ENCODE peak calls at places on chromosomes 2 and 18, in seven cellular contexts. Z is mesenchymal stem cell, R is neuronal stem cell, K is mesendoderm, J is IMR-90, G is trophoblast cell, T is H1. D is an unnamed sample.

GRCh38 chr2:26948800-26949199 is 21.6 kb upstream of the MAPRE3 start:
- DNase-seq in K (no peak), J (no peak), Z (no peak), T (no peak), R (no peak), G (no peak), D (no peak)

GRCh38 chr2:72034353-72035095 is 113.1 kb downstream of the CYP26B1 start:
- DNase-seq in Z (no peak), R (no peak), K (no peak), G (no peak), T (no peak), J (no peak), D (no peak)

GRCh38 chr18:27789406-27789805 is 387.5 kb downstream of the CDH2 start:
- DNase-seq in K (no peak), Z (no peak), J (no peak), T (no peak), R (no peak), G (no peak), D (no peak)

GRCh38 chr2:37656512-37657423 is 14.7 kb downstream of the CDC42EP3 start:
- DNase-seq in J (no peak), R (peak; percentile 24), K (peak; percentile 90), Z (peak; percentile 59), T (no peak), G (no peak), D (peak; percentile 86)

GRCh38 chr2:111659361-111660281 is 224.4 kb downstream of the ANAPC1 start:
- DNase-seq in K (peak; percentile 53), T (no peak), G (peak; percentile 75), J (peak; percentile 85), Z (peak; percentile 71), R (no peak), D (peak; percentile 73)

GRCh38 chr2:14745288-14746076 is 113.0 kb downstream of the LRATD1 start:
- DNase-seq in Z (no peak), K (no peak), J (no peak), R (no peak), T (no peak), G (peak; percentile 57), D (no peak)

GRCh38 chr2:200788129-200788718 is 23.5 kb upstream of the BZW1 start:
- DNase-seq in Z (peak; percentile 69), J (peak; percentile 78), T (no peak), R (no peak), K (no peak), G (no peak), D (no peak)

GRCh38 chr2:3223080-3223923 is 154.3 kb downstream of the EIPR1 start:
- DNase-seq in G (no peak), T (no peak), Z (no peak), R (no peak), K (no peak), J (peak; percentile 86), D (no peak)

GRCh38 chr18:23479829-23480505 is 23.3 kb upstream of the RMC1 start:
- DNase-seq in G (no peak), K (no peak), Z (no peak), T (no peak), J (no peak), R (no peak), D (no peak)

GRCh38 chr2:233080836-233081229 is 20.7 kb downstream of the INPP5D start:
- DNase-seq in K (no peak), T (no peak), J (no peak), R (no peak), Z (no peak), G (no peak), D (no peak)

GRCh38 chr18:5103286-5103685 is 93.8 kb downstream of the AKAIN1 start:
- DNase-seq in T (no peak), G (no peak), R (no peak), J (no peak), K (no peak), Z (no peak), D (no peak)

GRCh38 chr18:55243852-55244251 is 284.6 kb upstream of the CCDC68 start:
- DNase-seq in Z (no peak), G (no peak), J (peak; percentile 76), R (no peak), T (no peak), K (no peak), D (no peak)

GRCh38 chr2:54579682-54580349 is 123.7 kb downstream of the SPTBN1 start:
- DNase-seq in T (no peak), G (no peak), J (no peak), R (no peak), K (no peak), Z (no peak), D (no peak)

GRCh38 chr2:144331652-144332355 is 188.1 kb downstream of the ZEB2 start:
- DNase-seq in T (peak; percentile 73), Z (peak; percentile 79), R (peak; percentile 82), J (no peak), G (peak; percentile 46), K (no peak), D (peak; percentile 58)

GRCh38 chr2:238498188-238498587 is 71.5 kb downstream of the ASB1 start:
- DNase-seq in Z (no peak), G (no peak), R (no peak), T (peak; percentile 30), K (no peak), J (no peak), D (peak; percentile 8)

GRCh38 chr2:209787416-209787815 is 15.8 kb downstream of the UNC80 start:
- DNase-seq in T (no peak), G (no peak), J (no peak), K (no peak), R (no peak), Z (no peak), D (no peak)

GRCh38 chr2:199339826-199340605 is 117.7 kb downstream of the SATB2 start:
- DNase-seq in Z (no peak), K (no peak), T (no peak), J (peak; percentile 16), G (no peak), R (no peak), D (no peak)

GRCh38 chr2:150228936-150229335 is 258.5 kb downstream of the RND3 start:
- DNase-seq in G (no peak), R (no peak), Z (peak; percentile 39), K (no peak), J (no peak), T (no peak), D (no peak)

GRCh38 chr18:7532942-7533341 is 34.2 kb upstream of the PTPRM start:
- DNase-seq in G (peak; percentile 92), R (no peak), K (peak; percentile 72), T (no peak), J (no peak), Z (no peak), D (no peak)

GRCh38 chr2:23954325-23955014 is 14.2 kb downstream of the UBXN2A start:
- DNase-seq in Z (no peak), J (no peak), K (no peak), G (no peak), T (no peak), R (no peak), D (no peak)

GRCh38 chr2:88709117-88709739 is 17.8 kb downstream of the RPIA start:
- DNase-seq in G (no peak), Z (no peak), R (no peak), J (peak; percentile 42), K (no peak), T (no peak), D (no peak)

GRCh38 chr2:167415068-167415467 is 526.8 kb downstream of the XIRP2 start:
- DNase-seq in R (no peak), J (no peak), K (no peak), Z (no peak), G (no peak), T (no peak), D (no peak)

GRCh38 chr2:138034536-138034935 is 70.3 kb downstream of the HNMT start:
- DNase-seq in G (peak; percentile 16), R (no peak), J (no peak), T (no peak), Z (no peak), K (peak; percentile 65), D (no peak)

GRCh38 chr2:138037090-138037489 is 72.8 kb downstream of the HNMT start:
- DNase-seq in K (no peak), R (no peak), Z (no peak), G (no peak), J (no peak), T (no peak), D (no peak)

GRCh38 chr2:138036522-138036921 is 72.2 kb downstream of the HNMT start:
- DNase-seq in J (no peak), Z (no peak), T (no peak), K (no peak), G (no peak), R (no peak), D (no peak)

GRCh38 chr2:138032334-138032733 is 68.1 kb downstream of the HNMT start:
- DNase-seq in K (no peak), T (no peak), J (no peak), G (no peak), Z (no peak), R (no peak), D (no peak)

DNA sequence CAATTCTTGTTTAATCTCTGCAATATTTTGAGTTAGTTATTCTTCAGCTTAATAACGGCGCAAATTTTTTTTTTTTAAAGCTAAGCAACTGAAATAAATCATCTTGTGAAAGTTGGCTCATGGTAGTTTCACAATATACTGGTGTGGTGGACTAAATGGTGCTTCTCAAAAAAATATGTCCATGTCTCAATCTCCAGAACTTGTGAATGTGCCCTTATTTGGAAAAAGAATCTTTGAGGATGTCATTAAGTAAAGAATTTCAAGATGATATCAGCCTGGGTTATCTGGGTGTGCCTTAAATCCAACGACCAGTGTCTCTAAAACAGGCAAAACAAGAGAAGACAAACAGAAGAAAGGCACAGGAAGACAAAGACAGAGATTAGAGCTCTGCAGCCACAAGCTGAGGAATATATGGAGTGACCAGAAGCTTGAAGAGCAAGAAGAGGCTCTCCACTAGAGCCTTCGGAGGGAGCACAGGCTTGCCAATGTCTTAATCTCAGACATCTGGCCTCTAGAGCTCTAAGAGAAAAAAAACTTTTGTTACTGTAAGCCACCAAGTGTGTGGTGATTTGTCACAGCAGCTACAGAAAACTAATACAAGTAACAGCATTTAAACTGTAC is 71.4 kb downstream of the HNMT start:
- DNase-seq in Z (peak; percentile 59), T (no peak), G (peak; percentile 33), K (peak; percentile 47), R (no peak), J (no peak), D (no peak)
- H3K18ac ChIP-seq in Z (peak overlapping the region; percentile 59), T (no peak overlapping the region), G (no peak overlapping the region), K (no peak overlapping the region), R (no peak overlapping the region), J (no peak overlapping the region), D (no peak overlapping the region)

GRCh38 chr18:58056847-58057246 is 12.8 kb downstream of the NEDD4L start:
- DNase-seq in Z (no peak), R (no peak), J (no peak), T (no peak), G (no peak), K (no peak), D (no peak)
- H4K8ac ChIP-seq in Z (no peak overlapping the region), R (no peak overlapping the region), J (no peak overlapping the region), T (no peak overlapping the region), G (no peak overlapping the region), K (no peak overlapping the region), D (no peak overlapping the region)

GRCh38 chr18:64403784-64404498 is 255.1 kb upstream of the LINC00305 start:
- DNase-seq in Z (no peak), R (no peak), K (no peak), T (no peak), J (no peak), G (no peak), D (no peak)

GRCh38 chr18:64398320-64398719 is 249.4 kb upstream of the LINC00305 start:
- DNase-seq in K (no peak), Z (no peak), R (no peak), G (no peak), J (no peak), T (no peak), D (no peak)
- H2BK120ac ChIP-seq in K (no peak overlapping the region), Z (no peak overlapping the region), R (no peak overlapping the region), G (no peak overlapping the region), J (no peak overlapping the region), T (no peak overlapping the region), D (no peak overlapping the region)

GRCh38 chr2:179177694-179178093 is 86.9 kb downstream of the SESTD1 start:
- DNase-seq in K (no peak), R (no peak), Z (no peak), T (no peak), G (no peak), J (no peak), D (no peak)
- H3K18ac ChIP-seq in K (no peak overlapping the region), R (no peak overlapping the region), Z (no peak overlapping the region), T (no peak overlapping the region), G (no peak overlapping the region), J (no peak overlapping the region), D (no peak overlapping the region)

D was measured in H9.